ENCODE peak calls at places on chromosomes 4 and X, in five cellular contexts. N is GM20000, K is astrocyte of the spinal cord, X is body of pancreas, E is aorta. W is an unnamed sample.

GRCh38 chr4:189049682-189050081 is 891.0 kb upstream of the FRG1 start:
- DNase-seq in K (no peak), N (no peak), X (no peak), E (no peak), W (no peak)

GRCh38 chrX:33175201-33175600 is 36.1 kb downstream of the DMD start:
- DNase-seq in N (no peak), E (no peak), K (no peak), X (no peak), W (no peak)

GRCh38 chr4:118173956-118174355 is 139.7 kb downstream of the NDST3 start:
- DNase-seq in E (no peak), N (no peak), K (peak), X (no peak), W (no peak)

GRCh38 chrX:150929058-150929457 is 30.6 kb upstream of the CD99L2 start:
- DNase-seq in E (no peak), N (no peak), X (no peak), K (no peak), W (no peak)

GRCh38 chr4:185623444-185624247 is 88.3 kb upstream of the PDLIM3 start:
- DNase-seq in X (no peak), N (no peak), E (no peak), K (no peak), W (no peak)

GRCh38 chr4:87391783-87392054 is 731 bp upstream of the HSD17B11 start:
- DNase-seq in N (no peak), K (no peak), X (no peak), E (no peak), W (no peak)

GRCh38 chrX:3680459-3680858 is 33.0 kb downstream of the PRKX start:
- DNase-seq in X (no peak), K (no peak), E (no peak), N (no peak), W (no peak)

GRCh38 chrX:108224218-108224617 is 132.6 kb downstream of the ATG4A start:
- DNase-seq in K (peak), E (no peak), N (no peak), X (no peak), W (no peak)

GRCh38 chr4:139835006-139835405 is 169.4 kb downstream of the MGST2 start:
- DNase-seq in N (no peak), E (no peak), X (no peak), K (no peak), W (no peak)

GRCh38 chrX:101416691-101417090 is 8.7 kb downstream of the HNRNPH2 start:
- DNase-seq in X (no peak), N (no peak), K (no peak), E (no peak), W (no peak)

GRCh38 chr4:137678796-137679195 is 146.5 kb upstream of the PCDH18 start:
- DNase-seq in X (no peak), N (no peak), E (no peak), K (peak), W (no peak)

GRCh38 chr4:181281451-181281850 is 961.8 kb upstream of the TENM3 start:
- DNase-seq in E (no peak), K (no peak), X (no peak), N (no peak), W (no peak)

GRCh38 chr4:7821245-7822165 is 118.2 kb downstream of the AFAP1 start:
- DNase-seq in N (no peak), K (no peak), X (no peak), E (no peak), W (no peak)

GRCh38 chrX:150269613-150270254 is 93.4 kb upstream of the MAMLD1 start:
- DNase-seq in K (no peak), E (no peak), X (peak), N (no peak), W (peak)

GRCh38 chrX:48956728-48957414 is 536 bp downstream of the OTUD5 start:
- DNase-seq in K (no peak), E (peak), X (peak), N (no peak), W (peak)

GRCh38 chr4:55503164-55503563 is 43.5 kb downstream of the CLOCK start:
- DNase-seq in E (no peak), X (no peak), K (peak), N (no peak), W (no peak)

GRCh38 chr4:169823685-169824084 is 65.9 kb upstream of the HPF1 start:
- DNase-seq in N (peak), E (no peak), X (peak), K (peak), W (peak)

GRCh38 chr4:55409468-55410171 is 13.9 kb downstream of the TMEM165 start:
- DNase-seq in X (no peak), E (no peak), N (peak), K (peak), W (no peak)

GRCh38 chr4:82994834-82995233 is 15.8 kb downstream of the LIN54 start:
- DNase-seq in K (no peak), X (no peak), E (no peak), N (no peak), W (no peak)

GRCh38 chr4:90543419-90544170 is 416.4 kb downstream of the CCSER1 start:
- DNase-seq in K (no peak), N (no peak), E (no peak), X (no peak), W (no peak)

W was measured in ecto neural progenitor cell.